ENCODE peak calls at places on chromosomes 6 and 20, in eight cellular contexts. V is stomach, O is cardiac muscle cell, M is psoas muscle, T is fibroblast of lung, S is PC-3, C is dorsolateral prefrontal cortex, L is right atrium auricular region. N is an unnamed sample.

GRCh38 chr20:1304711-1305515 is 24.0 kb downstream of the SDCBP2 start:
- DNase-seq in V (no peak), O (no peak), M (no peak), T (no peak), S (no peak), C (no peak), L (no peak), N (no peak)

GRCh38 chr6:43847741-43848630 is 78.0 kb downstream of the VEGFA start:
- DNase-seq in V (no peak), O (no peak), M (no peak), T (no peak), S (peak), C (no peak), L (no peak), N (no peak)

GRCh38 chr6:57432919-57433684 is 115.7 kb downstream of the PRIM2 start:
- DNase-seq in V (no peak), O (no peak), M (no peak), T (peak), S (no peak), C (no peak), L (no peak), N (no peak)

GRCh38 chr6:43609402-43609801 is 19.7 kb downstream of the GTPBP2 start:
- DNase-seq in V (no peak), O (no peak), M (no peak), T (no peak), S (no peak), C (no peak), L (no peak), N (no peak)

GRCh38 chr6:37357860-37358259 is 4.1 kb downstream of the RNF8 start:
- DNase-seq in V (no peak), O (no peak), M (no peak), T (no peak), S (no peak), C (no peak), L (no peak), N (no peak)

GRCh38 chr6:143510991-143511891 is at the start of gene FUCA2:
- DNase-seq in V (peak), O (peak), M (peak), T (peak), S (peak), C (peak), L (peak), N (peak)

GRCh38 chr6:133183691-133184090 is 57.5 kb upstream of the EYA4 start:
- DNase-seq in V (no peak), O (no peak), M (no peak), T (no peak), S (no peak), C (no peak), L (no peak), N (no peak)

GRCh38 chr6:20403766-20404640 is 2.3 kb downstream of the E2F3 start:
- DNase-seq in V (peak), O (peak), M (no peak), T (peak), S (peak), C (no peak), L (no peak), N (no peak)

GRCh38 chr6:1524040-1524480 is 85.7 kb upstream of the FOXC1 start:
- DNase-seq in V (peak), O (peak), M (peak), T (peak), S (no peak), C (peak), L (no peak), N (peak)

GRCh38 chr6:36627801-36628246 is 33.7 kb downstream of the SRSF3 start:
- DNase-seq in V (peak), O (no peak), M (no peak), T (peak), S (no peak), C (no peak), L (peak), N (peak)

GRCh38 chr20:50728981-50729874 is 2.2 kb upstream of the PARD6B start:
- DNase-seq in V (peak), O (no peak), M (no peak), T (no peak), S (peak), C (no peak), L (peak), N (no peak)

GRCh38 chr6:11772109-11772830 is 6.3 kb downstream of the ADTRP start:
- DNase-seq in V (no peak), O (no peak), M (no peak), T (peak), S (peak), C (no peak), L (peak), N (no peak)

GRCh38 chr6:45742591-45742990 is 273.1 kb downstream of the CLIC5 start:
- DNase-seq in V (no peak), O (no peak), M (no peak), T (no peak), S (no peak), C (no peak), L (no peak), N (no peak)

GRCh38 chr20:32651537-32651936 is 22.2 kb downstream of the C20orf203 start:
- DNase-seq in V (no peak), O (no peak), M (no peak), T (no peak), S (no peak), C (no peak), L (no peak), N (no peak)

DNA sequence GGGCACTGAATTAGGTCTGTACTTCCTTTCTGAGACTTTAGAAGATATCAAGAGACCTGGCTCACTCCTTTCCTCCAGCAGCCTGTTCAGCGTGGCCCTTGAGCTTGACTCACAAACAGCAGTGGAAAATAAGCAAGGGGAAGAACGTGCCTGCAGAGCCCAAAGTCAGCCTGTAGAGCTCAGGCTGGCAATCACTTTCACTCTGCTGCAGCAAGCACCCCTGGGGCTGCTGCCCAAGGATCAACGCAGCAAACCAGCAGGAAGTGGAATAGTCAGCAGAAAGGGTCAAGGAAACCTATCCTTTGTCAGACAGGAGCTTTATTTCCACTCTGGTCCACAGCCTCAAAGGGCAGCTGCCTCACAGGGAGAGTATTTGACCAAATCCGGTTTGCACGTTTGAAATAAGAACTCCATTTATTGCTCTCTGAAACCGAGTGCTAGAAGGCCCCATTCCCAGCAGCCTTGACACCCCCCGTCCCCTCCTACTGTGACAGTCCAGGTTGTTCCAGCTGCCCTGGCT is 77.4 kb downstream of the PRDM1 start:
- DNase-seq in V (no peak), O (peak), M (no peak), T (peak), S (no peak), C (no peak), L (peak), N (no peak)
- TF ChIP-seq CTCF in V (no peak), O (no peak), M (no peak), T (peak), S (no peak), C (no peak), L (no peak), N (no peak)

GRCh38 chr20:20736303-20736702 is 23.9 kb upstream of the RALGAPA2 start:
- DNase-seq in V (no peak), O (no peak), M (no peak), T (no peak), S (no peak), C (no peak), L (no peak), N (no peak)

GRCh38 chr20:20734475-20734948 is 22.1 kb upstream of the RALGAPA2 start:
- DNase-seq in V (no peak), O (no peak), M (no peak), T (no peak), S (no peak), C (no peak), L (peak), N (no peak)

GRCh38 chr20:20732641-20733040 is 20.2 kb upstream of the RALGAPA2 start:
- DNase-seq in V (no peak), O (no peak), M (no peak), T (no peak), S (no peak), C (no peak), L (no peak), N (no peak)

GRCh38 chr20:20731945-20732296 is 19.5 kb upstream of the RALGAPA2 start:
- DNase-seq in V (no peak), O (no peak), M (no peak), T (no peak), S (no peak), C (no peak), L (no peak), N (no peak)

DNA sequence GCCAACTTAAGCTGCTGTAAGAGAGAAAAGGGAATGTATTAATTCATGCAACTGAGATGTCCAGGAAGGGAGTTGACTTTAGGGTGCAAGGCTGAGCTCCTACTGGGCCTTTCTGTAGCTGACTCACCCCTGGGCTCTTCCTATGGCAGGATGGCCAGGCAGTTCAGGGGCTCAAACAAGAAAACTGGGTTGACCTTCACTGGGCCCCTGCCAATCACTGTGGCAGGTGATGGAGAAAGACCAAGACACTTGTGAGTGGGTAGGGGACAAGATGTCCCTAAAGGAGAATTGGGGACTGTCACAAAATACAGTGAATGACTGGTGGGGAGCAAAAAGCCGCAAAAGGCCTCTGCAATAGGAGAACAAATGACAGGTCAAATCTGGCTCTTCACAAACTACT is 21.5 kb upstream of the RALGAPA2 start:
- DNase-seq in V (no peak), O (no peak), M (no peak), T (no peak), S (no peak), C (no peak), L (peak), N (no peak)
- H3K4me3 ChIP-seq in V (no peak), O (no peak), M (no peak), T (no peak), S (no peak), C (no peak), L (no peak), N (no peak)

DNA sequence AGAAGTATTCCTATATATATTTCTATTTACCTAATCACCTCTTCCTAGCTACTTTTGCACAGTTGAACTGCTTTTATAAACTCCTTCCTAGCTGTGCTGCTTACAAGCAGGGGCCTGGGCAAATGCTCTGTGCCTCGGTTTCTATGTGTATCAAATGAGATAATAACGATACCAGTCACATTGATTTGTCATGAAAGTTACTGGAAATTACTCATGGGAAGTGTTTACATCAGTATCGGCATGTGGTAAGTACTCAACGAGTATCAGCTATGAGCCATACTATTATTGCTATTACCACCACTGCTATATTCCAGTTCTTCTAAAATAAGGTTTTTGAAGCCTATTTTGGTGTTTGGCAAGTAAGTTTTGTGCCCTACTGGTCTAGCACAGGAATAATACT is 4.9 kb downstream of the LAMA4 start:
- DNase-seq in V (no peak), O (no peak), M (no peak), T (peak), S (no peak), C (no peak), L (no peak), N (no peak)
- H3K27ac ChIP-seq in V (peak), O (no peak), M (no peak), T (peak), S (no peak), C (no peak), L (no peak), N (peak)

GRCh38 chr6:47355496-47355895 is 45.8 kb upstream of the TNFRSF21 start:
- DNase-seq in V (no peak), O (no peak), M (no peak), T (no peak), S (no peak), C (no peak), L (no peak), N (no peak)

GRCh38 chr6:47352966-47353365 is 43.3 kb upstream of the TNFRSF21 start:
- DNase-seq in V (no peak), O (no peak), M (no peak), T (no peak), S (no peak), C (no peak), L (no peak), N (no peak)

GRCh38 chr6:47349931-47350330 is 40.2 kb upstream of the TNFRSF21 start:
- DNase-seq in V (no peak), O (no peak), M (no peak), T (no peak), S (no peak), C (no peak), L (no peak), N (no peak)

GRCh38 chr6:47353822-47354221 is 44.1 kb upstream of the TNFRSF21 start:
- DNase-seq in V (no peak), O (no peak), M (no peak), T (no peak), S (no peak), C (no peak), L (no peak), N (no peak)

GRCh38 chr6:47352169-47352568 is 42.5 kb upstream of the TNFRSF21 start:
- DNase-seq in V (no peak), O (no peak), M (no peak), T (no peak), S (no peak), C (no peak), L (no peak), N (no peak)
- TF ChIP-seq CTCF in V (no peak), O (peak), M (no peak), T (peak), S (peak), C (no peak), L (no peak), N (no peak)